ENCODE peak calls at places on chromosomes 11 and 22, in five cellular contexts. X is cardiac muscle cell, P is tibial nerve, B is adipocyte, K is Peyer's patch. J is an unnamed sample.
A peak's percentile ranks its signal among the peaks of the same experiment; 100 is the strongest.

GRCh38 chr11:125091247-125091876 is 20.1 kb downstream of the TMEM218 start:
- DNase-seq in X (peak; percentile 89), P (no peak), B (peak; percentile 78), K (no peak), J (no peak)

GRCh38 chr11:78261367-78261766 is 72.6 kb downstream of the USP35 start:
- DNase-seq in X (no peak), P (no peak), B (no peak), K (no peak), J (no peak)

GRCh38 chr11:9231848-9232177 is 33.3 kb downstream of the DENND5A start:
- DNase-seq in X (peak; percentile 74), P (no peak), B (peak; percentile 69), K (no peak), J (no peak)

GRCh38 chr11:12246169-12246568 is 131.2 kb upstream of the PARVA start:
- DNase-seq in X (no peak), P (no peak), B (no peak), K (no peak), J (no peak)

GRCh38 chr11:26332572-26332915 is 614 bp downstream of the ANO3 start:
- DNase-seq in X (peak; percentile 84), P (no peak), B (peak; percentile 60), K (no peak), J (no peak)

GRCh38 chr11:73313652-73314051 is 5.6 kb downstream of the ARHGEF17 start:
- DNase-seq in X (no peak), P (no peak), B (no peak), K (no peak), J (no peak)

GRCh38 chr22:24120029-24120428 is 61.3 kb upstream of the SUSD2 start:
- DNase-seq in X (no peak), P (no peak), B (no peak), K (no peak), J (no peak)

GRCh38 chr11:71472357-71472885 is 19.4 kb downstream of the NADSYN1 start:
- DNase-seq in X (no peak), P (no peak), B (no peak), K (peak; percentile 16), J (no peak)

GRCh38 chr11:46564459-46564858 is 29.4 kb downstream of the AMBRA1 start:
- DNase-seq in X (peak; percentile 46), P (no peak), B (peak; percentile 46), K (no peak), J (no peak)

GRCh38 chr11:30665067-30665466 is 78.9 kb upstream of the MPPED2 start:
- DNase-seq in X (no peak), P (no peak), B (no peak), K (no peak), J (no peak)

GRCh38 chr22:39216143-39216490 is 28.7 kb downstream of the PDGFB start:
- DNase-seq in X (no peak), P (no peak), B (no peak), K (peak; percentile 18), J (no peak)

GRCh38 chr11:3164540-3165151 is 464 bp downstream of the OSBPL5 start:
- DNase-seq in X (no peak), P (peak; percentile 11), B (no peak), K (peak; percentile 56), J (no peak)

GRCh38 chr11:6894097-6894496 is 1.8 kb upstream of the OR2D2 start:
- DNase-seq in X (no peak), P (no peak), B (no peak), K (no peak), J (no peak)

DNA sequence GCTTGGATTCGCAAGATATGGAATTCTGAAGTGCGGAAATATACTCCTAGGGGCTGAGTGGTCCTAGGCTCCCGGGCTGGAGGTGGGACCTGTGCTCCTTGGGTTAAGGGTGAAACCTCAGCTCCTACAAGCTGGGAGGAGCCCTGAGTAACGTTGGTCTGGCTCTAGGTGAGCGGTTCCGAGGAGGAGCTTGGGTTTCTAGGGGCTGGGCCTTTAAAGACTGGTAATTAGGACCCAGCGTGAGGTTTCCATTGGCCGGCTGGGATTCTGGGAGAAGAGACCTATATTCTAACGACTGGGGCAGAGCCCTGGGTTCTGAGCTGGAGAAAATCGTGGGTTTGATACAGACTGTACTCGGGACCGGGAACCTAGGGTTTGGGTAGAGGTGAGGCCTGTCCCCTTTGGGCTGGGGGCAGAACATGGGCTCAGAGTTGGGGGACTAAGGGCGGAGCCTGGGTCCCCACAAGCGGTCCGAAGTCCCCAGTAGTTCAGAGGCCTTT is 882 bp upstream of the MAP4K2 start:
- DNase-seq in X (no peak), P (no peak), B (no peak), K (no peak), J (no peak)
- H3K4me3 ChIP-seq in X (peak overlapping the region; percentile 70), P (peak overlapping the region; percentile 55), B (peak overlapping the region; percentile 91), K (peak overlapping the region; percentile 68), J (peak overlapping the region; percentile 67)

DNA sequence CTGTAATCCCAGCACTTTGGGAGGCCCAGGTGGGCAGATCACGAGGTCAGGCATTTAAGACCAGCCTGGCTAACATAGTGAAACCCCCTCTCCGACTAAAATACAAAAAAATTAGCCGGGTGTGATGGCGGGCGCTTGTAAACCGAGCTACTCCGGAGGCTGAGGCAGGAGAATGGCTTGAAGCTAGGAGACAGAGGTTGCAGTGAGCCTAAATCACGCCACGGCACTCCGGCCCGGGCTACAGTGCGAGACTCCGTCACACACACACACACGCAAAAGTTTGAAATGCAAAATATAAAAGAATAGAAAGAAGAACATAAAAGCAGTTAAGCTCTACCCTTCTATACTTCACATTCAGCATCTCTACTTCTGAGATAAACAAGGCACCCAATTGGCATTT is 1165.9 kb upstream of the CNTN5 start:
- DNase-seq in X (no peak), P (no peak), B (no peak), K (no peak), J (no peak)
- H3K36me3 ChIP-seq in X (no peaks in the 10 kb centered on the region), P (no peaks in the 10 kb centered on the region), B (no peaks in the 10 kb centered on the region), K (no peaks in the 10 kb centered on the region), J (no peaks in the 10 kb centered on the region)

DNA sequence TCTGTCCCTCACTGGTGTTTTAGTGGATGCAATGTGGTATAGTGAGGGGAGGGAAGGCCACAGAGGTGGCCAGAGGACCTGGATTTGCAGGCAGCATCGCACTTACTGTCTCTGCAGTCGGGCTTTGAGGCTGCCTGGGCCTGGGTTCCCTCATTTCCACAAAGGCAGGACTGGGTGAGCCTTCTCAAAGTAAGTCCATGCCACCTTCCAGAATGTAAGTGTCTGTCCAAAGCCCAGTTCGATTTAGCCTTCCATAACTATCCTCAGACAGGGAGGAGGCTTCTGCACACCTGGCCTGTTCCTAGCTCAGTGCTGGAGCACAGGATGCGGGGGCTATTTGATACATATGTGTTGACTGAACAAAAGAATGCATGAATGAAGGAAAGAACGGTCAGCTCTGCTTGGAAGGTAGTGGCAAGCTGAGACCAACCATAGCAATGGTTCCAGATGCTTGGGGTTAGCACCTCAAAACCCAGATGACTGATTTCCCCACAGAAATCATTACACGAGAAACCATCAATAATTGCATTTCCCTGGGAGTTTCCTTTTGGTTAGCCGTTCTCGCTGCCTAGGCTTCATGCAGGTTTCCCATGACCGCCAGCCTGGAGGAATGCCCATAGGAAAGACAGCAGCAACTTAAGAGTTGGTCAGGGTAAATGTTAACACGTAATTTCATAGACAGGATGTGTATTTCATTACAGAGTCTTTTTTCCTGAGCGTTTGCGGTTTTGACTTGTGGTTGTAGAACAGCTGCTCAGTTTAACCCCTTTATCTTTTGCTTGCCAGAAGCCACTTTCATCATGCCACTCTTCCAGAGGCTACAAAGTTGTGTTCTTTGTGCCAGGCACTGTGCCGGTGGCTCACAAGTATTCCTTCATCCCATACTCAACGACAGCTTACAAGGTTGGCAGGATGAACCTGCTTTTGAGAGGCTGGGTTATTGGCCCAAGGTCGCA is 2.7 kb downstream of the IL17RA start:
- DNase-seq in X (peak; percentile 83), P (no peak), B (peak; percentile 48), K (no peak), J (no peak)
- H3K4me3 ChIP-seq in X (no peak overlapping the region), P (no peak overlapping the region), B (peak overlapping the region; percentile 90), K (no peak overlapping the region), J (peak overlapping the region; percentile 95)

GRCh38 chr22:31818481-31819392 is 64.9 kb downstream of the DEPDC5 start:
- DNase-seq in X (peak; percentile 5), P (no peak), B (peak; percentile 14), K (no peak), J (no peak)
- H3K36me3 ChIP-seq in X (peaks cover 45% of the 10 kb centered on the region), P (peaks cover 2% of the 10 kb centered on the region), B (peaks cover 79% of the 10 kb centered on the region), K (no peaks in the 10 kb centered on the region), J (no peaks in the 10 kb centered on the region)

GRCh38 chr22:29523761-29524160 is 29.8 kb downstream of the THOC5 start:
- DNase-seq in X (no peak), P (no peak), B (no peak), K (no peak), J (no peak)

GRCh38 chr22:29517215-29517908 is 36.2 kb downstream of the THOC5 start:
- DNase-seq in X (no peak), P (no peak), B (no peak), K (no peak), J (peak; percentile 67)

GRCh38 chr22:29521526-29521925 is 32.0 kb downstream of the THOC5 start:
- DNase-seq in X (no peak), P (no peak), B (no peak), K (no peak), J (no peak)

GRCh38 chr22:29520851-29521250 is 32.7 kb downstream of the THOC5 start:
- DNase-seq in X (peak; percentile 82), P (no peak), B (peak; percentile 74), K (no peak), J (no peak)

GRCh38 chr22:29519996-29520395 is 33.6 kb downstream of the THOC5 start:
- DNase-seq in X (no peak), P (no peak), B (no peak), K (no peak), J (no peak)
- H3K4me3 ChIP-seq in X (no peak overlapping the region), P (no peak overlapping the region), B (no peak overlapping the region), K (no peak overlapping the region), J (no peak overlapping the region)